ENCODE peak calls at places on chromosomes 2 and 18, in seven cellular contexts. V is non-pigmented ciliary epithelial cell; F is nephron progenitor cell; Y is foreskin fibroblast; X is activated gamma-delta T cell; N is activated T-helper 1 cell treated with anti-CD3 and anti-CD28 coated beads, Interleukin-2, amount 50 U/mL, for 16 hours; A is T-cell. M is an unnamed sample.
A peak's percentile ranks its signal among the peaks of the same experiment; 100 is the strongest.

GRCh38 chr2:165311949-165312348 is 72.7 kb downstream of the SCN2A start:
- DNase-seq in V (no peak), F (no peak), Y (no peak), X (no peak), N (no peak), A (no peak), M (no peak)

GRCh38 chr2:10504994-10505820 is 57.1 kb upstream of the ODC1 start:
- DNase-seq in V (no peak), F (no peak), Y (no peak), X (no peak), N (no peak), A (no peak), M (no peak)

GRCh38 chr2:66578067-66578852 is 143.3 kb downstream of the MEIS1 start:
- DNase-seq in V (no peak), F (peak; percentile 37), Y (peak; percentile 48), X (no peak), N (no peak), A (no peak), M (no peak)

GRCh38 chr2:89781962-89782361 is 1090.5 kb downstream of the RPIA start:
- DNase-seq in V (no peak), F (no peak), Y (no peak), X (no peak), N (no peak), A (no peak), M (no peak)

GRCh38 chr2:10914272-10914693 is 2.5 kb downstream of the KCNF1 start:
- DNase-seq in V (no peak), F (no peak), Y (no peak), X (no peak), N (no peak), A (no peak), M (no peak)

GRCh38 chr2:83162421-83162820 is 1296.7 kb downstream of the SUCLG1 start:
- DNase-seq in V (no peak), F (no peak), Y (no peak), X (no peak), N (no peak), A (no peak), M (no peak)

GRCh38 chr2:15842771-15843666 is 97.3 kb upstream of the MYCN start:
- DNase-seq in V (no peak), F (no peak), Y (no peak), X (no peak), N (no peak), A (no peak), M (no peak)

GRCh38 chr2:133484106-133484505 is 84.2 kb downstream of the NCKAP5 start:
- DNase-seq in V (no peak), F (no peak), Y (peak; percentile 41), X (no peak), N (no peak), A (no peak), M (no peak)

GRCh38 chr18:59139291-59139614 is 431 bp upstream of the SEC11C start:
- DNase-seq in V (peak; percentile 46), F (peak; percentile 91), Y (peak; percentile 93), X (peak; percentile 68), N (peak; percentile 84), A (peak; percentile 90), M (peak; percentile 96)

GRCh38 chr2:154507186-154507585 is 191.3 kb upstream of the KCNJ3 start:
- DNase-seq in V (no peak), F (no peak), Y (no peak), X (no peak), N (no peak), A (no peak), M (no peak)

GRCh38 chr18:60693426-60693825 is 320.9 kb upstream of the MC4R start:
- DNase-seq in V (peak; percentile 4), F (no peak), Y (no peak), X (no peak), N (no peak), A (no peak), M (no peak)

GRCh38 chr2:166167451-166167850 is 39.6 kb upstream of the SCN1A start:
- DNase-seq in V (no peak), F (no peak), Y (no peak), X (no peak), N (no peak), A (no peak), M (no peak)

GRCh38 chr2:23803965-23804542 is 122.9 kb downstream of the ATAD2B start:
- DNase-seq in V (no peak), F (no peak), Y (peak; percentile 31), X (no peak), N (no peak), A (no peak), M (no peak)

GRCh38 chr2:80548469-80548868 is 243.9 kb upstream of the LRRTM1 start:
- DNase-seq in V (no peak), F (no peak), Y (no peak), X (no peak), N (no peak), A (no peak), M (no peak)

GRCh38 chr2:121722479-121722878 is 14.2 kb downstream of the NIFK start:
- DNase-seq in V (peak; percentile 76), F (no peak), Y (peak; percentile 81), X (no peak), N (no peak), A (no peak), M (no peak)

GRCh38 chr18:51279367-51279984 is 82.0 kb upstream of the MEX3C start:
- DNase-seq in V (no peak), F (no peak), Y (no peak), X (no peak), N (no peak), A (no peak), M (no peak)

GRCh38 chr2:43458002-43458628 is 137.7 kb downstream of the THADA start:
- DNase-seq in V (no peak), F (no peak), Y (peak; percentile 85), X (no peak), N (no peak), A (no peak), M (no peak)

GRCh38 chr2:149313512-149313972 is 16.8 kb upstream of the LYPD6 start:
- DNase-seq in V (peak; percentile 6), F (peak; percentile 36), Y (peak; percentile 57), X (no peak), N (no peak), A (no peak), M (peak; percentile 19)

GRCh38 chr18:12840382-12840781 is 43.7 kb downstream of the PTPN2 start:
- DNase-seq in V (no peak), F (no peak), Y (no peak), X (no peak), N (no peak), A (no peak), M (no peak)

GRCh38 chr2:191521608-191522208 is 156.2 kb upstream of the NABP1 start:
- DNase-seq in V (peak; percentile 26), F (no peak), Y (peak; percentile 56), X (no peak), N (no peak), A (no peak), M (no peak)

GRCh38 chr2:178194600-178195389 is 483 bp downstream of the OSBPL6 start:
- DNase-seq in V (no peak), F (peak; percentile 74), Y (peak; percentile 71), X (peak; percentile 10), N (no peak), A (no peak), M (no peak)

GRCh38 chr2:168030862-168031624 is 216.4 kb downstream of the STK39 start:
- DNase-seq in V (peak; percentile 56), F (no peak), Y (peak; percentile 75), X (no peak), N (no peak), A (no peak), M (no peak)

GRCh38 chr2:99297990-99298389 is 3.0 kb downstream of the LYG1 start:
- DNase-seq in V (no peak), F (no peak), Y (peak; percentile 45), X (no peak), N (no peak), A (no peak), M (no peak)

GRCh38 chr2:119082821-119083400 is 75.6 kb downstream of the C1QL2 start:
- DNase-seq in V (no peak), F (no peak), Y (no peak), X (no peak), N (no peak), A (no peak), M (no peak)

GRCh38 chr2:127545796-127546195 is 10.3 kb downstream of the MYO7B start:
- DNase-seq in V (no peak), F (no peak), Y (no peak), X (no peak), N (no peak), A (no peak), M (no peak)

GRCh38 chr2:44553456-44553855 is 191.7 kb downstream of the CAMKMT start:
- DNase-seq in V (no peak), F (no peak), Y (peak; percentile 74), X (no peak), N (no peak), A (no peak), M (no peak)

GRCh38 chr2:238790877-238791276 is 57.0 kb upstream of the TWIST2 start:
- DNase-seq in V (no peak), F (no peak), Y (peak; percentile 70), X (no peak), N (no peak), A (no peak), M (no peak)

GRCh38 chr2:207528980-207529329 is 807 bp upstream of the CREB1 start:
- DNase-seq in V (no peak), F (no peak), Y (peak; percentile 54), X (no peak), N (peak; percentile 29), A (peak; percentile 66), M (peak; percentile 57)

GRCh38 chr2:47075361-47076125 is 79.6 kb downstream of the STPG4 start:
- DNase-seq in V (no peak), F (no peak), Y (peak; percentile 61), X (no peak), N (no peak), A (no peak), M (no peak)

GRCh38 chr2:239834143-239834542 is 191.0 kb downstream of the NDUFA10 start:
- DNase-seq in V (no peak), F (no peak), Y (no peak), X (no peak), N (no peak), A (no peak), M (no peak)

GRCh38 chr2:96317584-96317997 is 7.5 kb upstream of the ITPRIPL1 start:
- DNase-seq in V (no peak), F (no peak), Y (no peak), X (no peak), N (no peak), A (no peak), M (no peak)

GRCh38 chr2:241009191-241009590 is 10.8 kb downstream of the SNED1 start:
- DNase-seq in V (no peak), F (no peak), Y (no peak), X (no peak), N (no peak), A (no peak), M (no peak)

GRCh38 chr2:240319855-240320560 is 115.5 kb upstream of the GPC1 start:
- DNase-seq in V (peak; percentile 93), F (no peak), Y (peak; percentile 65), X (no peak), N (no peak), A (no peak), M (no peak)

GRCh38 chr2:237623428-237624403 is 3.7 kb upstream of the LRRFIP1 start:
- DNase-seq in V (no peak), F (no peak), Y (no peak), X (no peak), N (no peak), A (no peak), M (no peak)

GRCh38 chr2:47520825-47521665 is 118.1 kb downstream of the MSH2 start:
- DNase-seq in V (no peak), F (peak; percentile 46), Y (peak; percentile 69), X (peak; percentile 35), N (peak; percentile 48), A (peak; percentile 63), M (peak; percentile 65)

GRCh38 chr2:232549655-232550350 is 554 bp downstream of the TIGD1 start:
- DNase-seq in V (no peak), F (no peak), Y (peak; percentile 33), X (no peak), N (no peak), A (no peak), M (no peak)

GRCh38 chr2:28644760-28645159 is 106.9 kb upstream of the PPP1CB start:
- DNase-seq in V (no peak), F (no peak), Y (no peak), X (no peak), N (no peak), A (no peak), M (no peak)

GRCh38 chr2:165587335-165587938 is 117.9 kb downstream of the CSRNP3 start:
- DNase-seq in V (no peak), F (peak; percentile 8), Y (no peak), X (no peak), N (no peak), A (no peak), M (no peak)

M was measured in naive thymus-derived CD8-positive, alpha-beta T cell.